ENCODE peak calls at places on chromosomes 13 and 19, in ten cellular contexts. One of them, this sample, is unnamed.
A peak's percentile ranks its signal among the peaks of the same experiment; 100 is the strongest.

GRCh38 chr13:44406617-44407016 is 33.0 kb downstream of the SERP2 start:
- DNase-seq in Caco-2: no peak
- DNase-seq in psoas muscle: no peak
- DNase-seq in transverse colon: no peak
- DNase-seq in mammary epithelial cell: no peak
- DNase-seq in neuronal stem cell: no peak
- DNase-seq in breast epithelium: no peak
- DNase-seq in mesendoderm: no peak
- DNase-seq in right lobe of liver: no peak
- DNase-seq in IMR-90: no peak
- DNase-seq in this sample: no peak

GRCh38 chr13:31154939-31155338 is 6.8 kb downstream of the HSPH1 start:
- DNase-seq in Caco-2: no peak
- DNase-seq in psoas muscle: no peak
- DNase-seq in transverse colon: no peak
- DNase-seq in mammary epithelial cell: no peak
- DNase-seq in neuronal stem cell: no peak
- DNase-seq in breast epithelium: no peak
- DNase-seq in mesendoderm: no peak
- DNase-seq in right lobe of liver: no peak
- DNase-seq in IMR-90: peak; percentile 65
- DNase-seq in this sample: no peak

GRCh38 chr13:63910406-63910957 is 2494.8 kb upstream of the PCDH20 start:
- DNase-seq in Caco-2: no peak
- DNase-seq in psoas muscle: no peak
- DNase-seq in transverse colon: no peak
- DNase-seq in mammary epithelial cell: no peak
- DNase-seq in neuronal stem cell: peak; percentile 15
- DNase-seq in breast epithelium: no peak
- DNase-seq in mesendoderm: peak; percentile 75
- DNase-seq in right lobe of liver: no peak
- DNase-seq in IMR-90: peak; percentile 7
- DNase-seq in this sample: no peak

GRCh38 chr13:23570099-23570926 is at the start of gene TNFRSF19:
- DNase-seq in Caco-2: peak; percentile 88
- DNase-seq in psoas muscle: peak; percentile 29
- DNase-seq in transverse colon: no peak
- DNase-seq in mammary epithelial cell: peak; percentile 38
- DNase-seq in neuronal stem cell: no peak
- DNase-seq in breast epithelium: no peak
- DNase-seq in mesendoderm: peak; percentile 91
- DNase-seq in right lobe of liver: no peak
- DNase-seq in IMR-90: peak; percentile 91
- DNase-seq in this sample: no peak

GRCh38 chr19:39053276-39054090 is 21.1 kb upstream of the FBXO27 start:
- DNase-seq in Caco-2: peak; percentile 85
- DNase-seq in psoas muscle: no peak
- DNase-seq in transverse colon: peak; percentile 45
- DNase-seq in mammary epithelial cell: no peak
- DNase-seq in neuronal stem cell: no peak
- DNase-seq in breast epithelium: no peak
- DNase-seq in mesendoderm: no peak
- DNase-seq in right lobe of liver: peak; percentile 56
- DNase-seq in IMR-90: no peak
- DNase-seq in this sample: no peak

GRCh38 chr19:50796128-50796633 is 6.0 kb downstream of the ACP4 start:
- DNase-seq in Caco-2: no peak
- DNase-seq in psoas muscle: no peak
- DNase-seq in transverse colon: no peak
- DNase-seq in mammary epithelial cell: no peak
- DNase-seq in neuronal stem cell: no peak
- DNase-seq in breast epithelium: no peak
- DNase-seq in mesendoderm: no peak
- DNase-seq in right lobe of liver: no peak
- DNase-seq in IMR-90: no peak
- DNase-seq in this sample: no peak

GRCh38 chr13:110015253-110015652 is 228.9 kb upstream of the IRS2 start:
- DNase-seq in Caco-2: no peak
- DNase-seq in psoas muscle: no peak
- DNase-seq in transverse colon: no peak
- DNase-seq in mammary epithelial cell: peak; percentile 56
- DNase-seq in neuronal stem cell: no peak
- DNase-seq in breast epithelium: no peak
- DNase-seq in mesendoderm: no peak
- DNase-seq in right lobe of liver: peak; percentile 79
- DNase-seq in IMR-90: peak; percentile 43
- DNase-seq in this sample: no peak

GRCh38 chr13:27023385-27023784 is 148.2 kb downstream of the USP12 start:
- DNase-seq in Caco-2: no peak
- DNase-seq in psoas muscle: no peak
- DNase-seq in transverse colon: no peak
- DNase-seq in mammary epithelial cell: no peak
- DNase-seq in neuronal stem cell: no peak
- DNase-seq in breast epithelium: no peak
- DNase-seq in mesendoderm: no peak
- DNase-seq in right lobe of liver: no peak
- DNase-seq in IMR-90: no peak
- DNase-seq in this sample: no peak

GRCh38 chr19:45653634-45654033 is 14.4 kb upstream of the GIPR start:
- DNase-seq in Caco-2: no peak
- DNase-seq in psoas muscle: no peak
- DNase-seq in transverse colon: no peak
- DNase-seq in mammary epithelial cell: no peak
- DNase-seq in neuronal stem cell: no peak
- DNase-seq in breast epithelium: no peak
- DNase-seq in mesendoderm: no peak
- DNase-seq in right lobe of liver: no peak
- DNase-seq in IMR-90: no peak
- DNase-seq in this sample: no peak

GRCh38 chr19:19385131-19385899 is 20.2 kb upstream of the GATAD2A start:
- DNase-seq in Caco-2: peak; percentile 100
- DNase-seq in psoas muscle: peak; percentile 100
- DNase-seq in transverse colon: peak; percentile 100
- DNase-seq in mammary epithelial cell: peak; percentile 100
- DNase-seq in neuronal stem cell: peak; percentile 100
- DNase-seq in breast epithelium: peak; percentile 100
- DNase-seq in mesendoderm: peak; percentile 100
- DNase-seq in right lobe of liver: peak; percentile 100
- DNase-seq in IMR-90: peak; percentile 100
- DNase-seq in this sample: peak; percentile 100
- H3K4me1 ChIP-seq in Caco-2: peaks cover 6% of the 10 kb centered on the region
- H3K4me1 ChIP-seq in psoas muscle: peaks cover 39% of the 10 kb centered on the region
- H3K4me1 ChIP-seq in transverse colon: peaks cover 17% of the 10 kb centered on the region
- H3K4me1 ChIP-seq in mammary epithelial cell: peaks cover 27% of the 10 kb centered on the region
- H3K4me1 ChIP-seq in neuronal stem cell: peaks cover 7% of the 10 kb centered on the region
- H3K4me1 ChIP-seq in breast epithelium: no peaks in the 10 kb centered on the region
- H3K4me1 ChIP-seq in mesendoderm: peaks cover 3% of the 10 kb centered on the region
- H3K4me1 ChIP-seq in right lobe of liver: no peaks in the 10 kb centered on the region
- H3K4me1 ChIP-seq in IMR-90: peaks cover 8% of the 10 kb centered on the region
- H3K4me1 ChIP-seq in this sample: peaks cover 18% of the 10 kb centered on the region

GRCh38 chr13:48532473-48533206 is at the start of gene RCBTB2:
- DNase-seq in Caco-2: peak; percentile 98
- DNase-seq in psoas muscle: peak; percentile 99
- DNase-seq in transverse colon: peak; percentile 99
- DNase-seq in mammary epithelial cell: peak; percentile 95
- DNase-seq in neuronal stem cell: peak; percentile 97
- DNase-seq in breast epithelium: peak; percentile 95
- DNase-seq in mesendoderm: peak; percentile 99
- DNase-seq in right lobe of liver: peak; percentile 99
- DNase-seq in IMR-90: peak; percentile 96
- DNase-seq in this sample: peak; percentile 97

GRCh38 chr13:48533207-48533499 is 273 bp upstream of the RCBTB2 start:
- DNase-seq in Caco-2: no peak
- DNase-seq in psoas muscle: no peak
- DNase-seq in transverse colon: no peak
- DNase-seq in mammary epithelial cell: no peak
- DNase-seq in neuronal stem cell: no peak
- DNase-seq in breast epithelium: no peak
- DNase-seq in mesendoderm: no peak
- DNase-seq in right lobe of liver: no peak
- DNase-seq in IMR-90: no peak
- DNase-seq in this sample: no peak

GRCh38 chr13:48532146-48532472 is 771 bp downstream of the RCBTB2 start:
- DNase-seq in Caco-2: no peak
- DNase-seq in psoas muscle: no peak
- DNase-seq in transverse colon: no peak
- DNase-seq in mammary epithelial cell: no peak
- DNase-seq in neuronal stem cell: no peak
- DNase-seq in breast epithelium: no peak
- DNase-seq in mesendoderm: no peak
- DNase-seq in right lobe of liver: no peak
- DNase-seq in IMR-90: peak; percentile 52
- DNase-seq in this sample: no peak

GRCh38 chr13:48530833-48531232 is 2.0 kb downstream of the RCBTB2 start:
- DNase-seq in Caco-2: no peak
- DNase-seq in psoas muscle: no peak
- DNase-seq in transverse colon: no peak
- DNase-seq in mammary epithelial cell: no peak
- DNase-seq in neuronal stem cell: no peak
- DNase-seq in breast epithelium: no peak
- DNase-seq in mesendoderm: no peak
- DNase-seq in right lobe of liver: no peak
- DNase-seq in IMR-90: no peak
- DNase-seq in this sample: no peak

GRCh38 chr13:48531416-48532145 is 1.3 kb downstream of the RCBTB2 start:
- DNase-seq in Caco-2: no peak
- DNase-seq in psoas muscle: no peak
- DNase-seq in transverse colon: no peak
- DNase-seq in mammary epithelial cell: peak; percentile 2
- DNase-seq in neuronal stem cell: no peak
- DNase-seq in breast epithelium: no peak
- DNase-seq in mesendoderm: peak; percentile 27
- DNase-seq in right lobe of liver: no peak
- DNase-seq in IMR-90: no peak
- DNase-seq in this sample: no peak
- H3K4me1 ChIP-seq in Caco-2: peaks cover 12% of the 10 kb centered on the region
- H3K4me1 ChIP-seq in psoas muscle: peaks cover 11% of the 10 kb centered on the region
- H3K4me1 ChIP-seq in transverse colon: no peaks in the 10 kb centered on the region
- H3K4me1 ChIP-seq in mammary epithelial cell: peaks cover 13% of the 10 kb centered on the region
- H3K4me1 ChIP-seq in neuronal stem cell: no peaks in the 10 kb centered on the region
- H3K4me1 ChIP-seq in breast epithelium: no peaks in the 10 kb centered on the region
- H3K4me1 ChIP-seq in mesendoderm: peaks cover 14% of the 10 kb centered on the region
- H3K4me1 ChIP-seq in right lobe of liver: no peaks in the 10 kb centered on the region
- H3K4me1 ChIP-seq in IMR-90: peaks cover 5% of the 10 kb centered on the region
- H3K4me1 ChIP-seq in this sample: peaks cover 13% of the 10 kb centered on the region

GRCh38 chr13:102147353-102147752 is 254.5 kb downstream of the FGF14 start:
- DNase-seq in Caco-2: no peak
- DNase-seq in psoas muscle: no peak
- DNase-seq in transverse colon: no peak
- DNase-seq in mammary epithelial cell: no peak
- DNase-seq in neuronal stem cell: no peak
- DNase-seq in breast epithelium: no peak
- DNase-seq in mesendoderm: no peak
- DNase-seq in right lobe of liver: no peak
- DNase-seq in IMR-90: no peak
- DNase-seq in this sample: no peak

DNA sequence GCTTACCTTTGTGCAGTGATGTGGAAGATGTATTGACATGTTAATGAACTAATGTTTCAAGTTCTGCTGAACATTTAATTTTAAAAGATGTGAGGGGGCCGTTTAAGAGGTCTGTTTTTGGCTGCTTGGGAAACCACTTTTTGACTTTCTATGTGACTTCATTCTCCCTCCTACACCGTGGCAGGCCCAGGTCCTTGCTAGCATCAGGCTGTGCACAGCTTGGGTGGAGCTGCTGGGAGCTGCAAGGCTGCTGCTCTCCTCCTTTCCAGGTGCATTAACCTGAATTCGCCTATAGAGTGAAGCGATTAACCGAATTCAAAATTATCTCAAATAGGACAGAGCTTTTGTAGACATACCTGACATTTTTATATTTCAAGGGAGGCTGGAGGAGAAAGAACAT is 249.1 kb downstream of the FGF14 start:
- DNase-seq in Caco-2: no peak
- DNase-seq in psoas muscle: no peak
- DNase-seq in transverse colon: no peak
- DNase-seq in mammary epithelial cell: no peak
- DNase-seq in neuronal stem cell: no peak
- DNase-seq in breast epithelium: no peak
- DNase-seq in mesendoderm: no peak
- DNase-seq in right lobe of liver: no peak
- DNase-seq in IMR-90: no peak
- DNase-seq in this sample: no peak
- H3K4me1 ChIP-seq in Caco-2: no peaks in the 10 kb centered on the region
- H3K4me1 ChIP-seq in psoas muscle: no peaks in the 10 kb centered on the region
- H3K4me1 ChIP-seq in transverse colon: no peaks in the 10 kb centered on the region
- H3K4me1 ChIP-seq in mammary epithelial cell: no peaks in the 10 kb centered on the region
- H3K4me1 ChIP-seq in neuronal stem cell: no peaks in the 10 kb centered on the region
- H3K4me1 ChIP-seq in breast epithelium: no peaks in the 10 kb centered on the region
- H3K4me1 ChIP-seq in mesendoderm: no peaks in the 10 kb centered on the region
- H3K4me1 ChIP-seq in right lobe of liver: no peaks in the 10 kb centered on the region
- H3K4me1 ChIP-seq in IMR-90: no peaks in the 10 kb centered on the region
- H3K4me1 ChIP-seq in this sample: no peaks in the 10 kb centered on the region

GRCh38 chr13:33174980-33175379 is 110.6 kb downstream of the STARD13 start:
- DNase-seq in Caco-2: no peak
- DNase-seq in psoas muscle: no peak
- DNase-seq in transverse colon: no peak
- DNase-seq in mammary epithelial cell: no peak
- DNase-seq in neuronal stem cell: no peak
- DNase-seq in breast epithelium: no peak
- DNase-seq in mesendoderm: no peak
- DNase-seq in right lobe of liver: no peak
- DNase-seq in IMR-90: peak; percentile 36
- DNase-seq in this sample: no peak

GRCh38 chr13:33174491-33174890 is 111.1 kb downstream of the STARD13 start:
- DNase-seq in Caco-2: no peak
- DNase-seq in psoas muscle: no peak
- DNase-seq in transverse colon: no peak
- DNase-seq in mammary epithelial cell: no peak
- DNase-seq in neuronal stem cell: no peak
- DNase-seq in breast epithelium: no peak
- DNase-seq in mesendoderm: no peak
- DNase-seq in right lobe of liver: no peak
- DNase-seq in IMR-90: no peak
- DNase-seq in this sample: no peak

GRCh38 chr13:33172400-33172799 is 113.2 kb downstream of the STARD13 start:
- DNase-seq in Caco-2: no peak
- DNase-seq in psoas muscle: no peak
- DNase-seq in transverse colon: no peak
- DNase-seq in mammary epithelial cell: no peak
- DNase-seq in neuronal stem cell: no peak
- DNase-seq in breast epithelium: no peak
- DNase-seq in mesendoderm: no peak
- DNase-seq in right lobe of liver: no peak
- DNase-seq in IMR-90: no peak
- DNase-seq in this sample: no peak

GRCh38 chr13:33175991-33176390 is 109.6 kb downstream of the STARD13 start:
- DNase-seq in Caco-2: no peak
- DNase-seq in psoas muscle: no peak
- DNase-seq in transverse colon: no peak
- DNase-seq in mammary epithelial cell: no peak
- DNase-seq in neuronal stem cell: no peak
- DNase-seq in breast epithelium: no peak
- DNase-seq in mesendoderm: no peak
- DNase-seq in right lobe of liver: no peak
- DNase-seq in IMR-90: no peak
- DNase-seq in this sample: no peak

DNA sequence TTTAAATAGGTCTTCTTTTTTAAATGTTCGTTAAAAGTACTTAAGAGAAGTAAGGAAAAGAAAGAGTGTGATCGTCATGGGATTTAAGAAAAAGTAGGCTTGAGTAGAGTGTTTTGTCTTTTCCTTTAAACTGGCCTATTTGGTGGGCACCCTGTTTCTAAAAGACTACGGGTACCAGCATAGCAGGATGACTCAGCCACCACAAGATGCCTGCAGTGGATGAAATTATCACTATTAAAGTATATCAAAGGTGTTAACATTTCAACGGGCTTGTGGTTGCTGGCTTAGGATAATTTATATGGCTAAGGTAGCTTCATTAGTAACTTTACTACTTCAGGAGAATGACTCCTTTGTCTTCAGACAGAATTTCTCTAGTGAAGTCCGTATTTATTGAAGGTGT is 112.6 kb downstream of the STARD13 start:
- DNase-seq in Caco-2: no peak
- DNase-seq in psoas muscle: no peak
- DNase-seq in transverse colon: no peak
- DNase-seq in mammary epithelial cell: peak; percentile 37
- DNase-seq in neuronal stem cell: no peak
- DNase-seq in breast epithelium: no peak
- DNase-seq in mesendoderm: no peak
- DNase-seq in right lobe of liver: no peak
- DNase-seq in IMR-90: no peak
- DNase-seq in this sample: no peak
- H3K4me1 ChIP-seq in Caco-2: no peaks in the 10 kb centered on the region
- H3K4me1 ChIP-seq in psoas muscle: peaks cover 32% of the 10 kb centered on the region
- H3K4me1 ChIP-seq in transverse colon: no peaks in the 10 kb centered on the region
- H3K4me1 ChIP-seq in mammary epithelial cell: peaks cover 33% of the 10 kb centered on the region
- H3K4me1 ChIP-seq in neuronal stem cell: no peaks in the 10 kb centered on the region
- H3K4me1 ChIP-seq in breast epithelium: peaks cover 3% of the 10 kb centered on the region
- H3K4me1 ChIP-seq in mesendoderm: no peaks in the 10 kb centered on the region
- H3K4me1 ChIP-seq in right lobe of liver: peaks cover 4% of the 10 kb centered on the region
- H3K4me1 ChIP-seq in IMR-90: peaks cover 30% of the 10 kb centered on the region
- H3K4me1 ChIP-seq in this sample: peaks cover 32% of the 10 kb centered on the region

This sample was measured in SJSA1.